ENCODE peak calls at places on chromosomes 12 and 14, in five cellular contexts. Y is WTC11, O is A549, R is HepG2, W is GM12878. G is an unnamed sample.
A peak's percentile ranks its signal among the peaks of the same experiment; 100 is the strongest.

GRCh38 chr14:96989293-96989692 is 192.1 kb downstream of the VRK1 start:
- DNase-seq in Y (no peak), O (no peak), R (no peak), W (no peak), G (no peak)

GRCh38 chr12:15728118-15728598 is 61.0 kb downstream of the EPS8 start:
- DNase-seq in Y (no peak), O (peak; percentile 51), R (no peak), W (no peak), G (no peak)

GRCh38 chr14:91770185-91770584 is 38.3 kb upstream of the CATSPERB start:
- DNase-seq in Y (no peak), O (no peak), R (no peak), W (no peak), G (no peak)

GRCh38 chr14:64549805-64550538 is at the start of gene PPP1R36:
- DNase-seq in Y (peak; percentile 40), O (no peak), R (no peak), W (no peak), G (no peak)

GRCh38 chr12:1306096-1306495 is 288.3 kb downstream of the FBXL14 start:
- DNase-seq in Y (no peak), O (no peak), R (no peak), W (no peak), G (peak; percentile 28)

GRCh38 chr14:89267163-89267562 is 149.9 kb downstream of the FOXN3 start:
- DNase-seq in Y (peak; percentile 27), O (no peak), R (no peak), W (no peak), G (no peak)

GRCh38 chr12:116130431-116130830 is 147.1 kb downstream of the MED13L start:
- DNase-seq in Y (no peak), O (no peak), R (no peak), W (no peak), G (no peak)

GRCh38 chr12:124916370-124917134 is 2.1 kb upstream of the UBC start:
- DNase-seq in Y (no peak), O (no peak), R (peak; percentile 96), W (no peak), G (no peak)

GRCh38 chr14:61132894-61133293 is 148.2 kb downstream of the TMEM30B start:
- DNase-seq in Y (no peak), O (no peak), R (no peak), W (no peak), G (no peak)

GRCh38 chr14:47442206-47442605 is 233.2 kb downstream of the MDGA2 start:
- DNase-seq in Y (peak; percentile 23), O (no peak), R (peak; percentile 35), W (no peak), G (no peak)

GRCh38 chr14:71891185-71891584 is 41.0 kb upstream of the RGS6 start:
- DNase-seq in Y (no peak), O (no peak), R (no peak), W (no peak), G (no peak)

GRCh38 chr14:72741836-72742681 is 151.8 kb downstream of the DPF3 start:
- DNase-seq in Y (no peak), O (no peak), R (no peak), W (no peak), G (peak; percentile 85)

GRCh38 chr14:73457935-73458218 is 469 bp downstream of the NUMB start:
- DNase-seq in Y (peak; percentile 38), O (no peak), R (no peak), W (no peak), G (no peak)

GRCh38 chr12:15851919-15852318 is 30.3 kb upstream of the STRAP start:
- DNase-seq in Y (no peak), O (no peak), R (no peak), W (no peak), G (no peak)

GRCh38 chr14:32329146-32329545 is at the start of gene AKAP6:
- DNase-seq in Y (no peak), O (no peak), R (no peak), W (no peak), G (no peak)

GRCh38 chr12:64968989-64969819 is 144.8 kb downstream of the TBC1D30 start:
- DNase-seq in Y (no peak), O (peak; percentile 25), R (peak; percentile 5), W (no peak), G (no peak)

GRCh38 chr14:104138891-104139459 is 588 bp downstream of the KIF26A start:
- DNase-seq in Y (peak; percentile 17), O (no peak), R (no peak), W (no peak), G (no peak)

GRCh38 chr12:111636209-111636928 is 37.3 kb upstream of the ATXN2 start:
- DNase-seq in Y (peak; percentile 68), O (no peak), R (peak; percentile 56), W (no peak), G (peak; percentile 81)

GRCh38 chr12:92505373-92506340 is 197.1 kb upstream of the PLEKHG7 start:
- DNase-seq in Y (no peak), O (no peak), R (no peak), W (peak; percentile 86), G (peak; percentile 57)

GRCh38 chr14:106436310-106436905 is 910.0 kb downstream of the TMEM121 start:
- DNase-seq in Y (peak; percentile 20), O (peak; percentile 3), R (no peak), W (no peak), G (peak; percentile 13)
- TF ChIP-seq ESRRA in Y (no peak), O (no peak), R (no peak), W (no peak), G (no peak)

DNA sequence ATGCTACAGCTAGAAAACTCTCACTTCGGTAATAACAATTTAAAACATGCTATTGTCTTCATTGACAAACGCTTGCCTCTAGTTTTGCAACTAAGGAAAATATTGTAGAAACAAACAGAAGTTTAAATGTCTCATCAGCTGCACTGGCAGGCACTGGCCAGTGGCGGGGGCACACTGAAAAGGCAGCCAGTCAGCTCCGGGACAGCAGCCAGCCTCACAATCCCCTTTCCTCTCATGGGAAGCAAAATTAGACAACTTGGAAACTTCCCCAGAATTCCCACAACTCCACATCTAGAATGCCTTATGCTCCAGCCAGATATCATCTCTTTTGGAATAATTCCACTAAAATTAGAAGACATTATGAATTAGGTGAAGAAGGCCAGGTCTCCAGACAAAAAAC is 72.0 kb downstream of the CLIP1 start:
- DNase-seq in Y (no peak), O (no peak), R (no peak), W (no peak), G (peak; percentile 20)
- TF ChIP-seq ESRRA in Y (no peak), O (no peak), R (no peak), W (no peak), G (no peak)

GRCh38 chr12:94987806-94988205 is 15.7 kb downstream of the NDUFA12 start:
- DNase-seq in Y (no peak), O (no peak), R (no peak), W (no peak), G (no peak)

GRCh38 chr12:94983321-94983720 is 20.2 kb downstream of the NDUFA12 start:
- DNase-seq in Y (no peak), O (no peak), R (no peak), W (no peak), G (no peak)

GRCh38 chr12:94990222-94990621 is 13.3 kb downstream of the NDUFA12 start:
- DNase-seq in Y (no peak), O (no peak), R (no peak), W (peak; percentile 41), G (no peak)

GRCh38 chr12:94994312-94994711 is 9.2 kb downstream of the NDUFA12 start:
- DNase-seq in Y (no peak), O (peak; percentile 57), R (no peak), W (no peak), G (no peak)

DNA sequence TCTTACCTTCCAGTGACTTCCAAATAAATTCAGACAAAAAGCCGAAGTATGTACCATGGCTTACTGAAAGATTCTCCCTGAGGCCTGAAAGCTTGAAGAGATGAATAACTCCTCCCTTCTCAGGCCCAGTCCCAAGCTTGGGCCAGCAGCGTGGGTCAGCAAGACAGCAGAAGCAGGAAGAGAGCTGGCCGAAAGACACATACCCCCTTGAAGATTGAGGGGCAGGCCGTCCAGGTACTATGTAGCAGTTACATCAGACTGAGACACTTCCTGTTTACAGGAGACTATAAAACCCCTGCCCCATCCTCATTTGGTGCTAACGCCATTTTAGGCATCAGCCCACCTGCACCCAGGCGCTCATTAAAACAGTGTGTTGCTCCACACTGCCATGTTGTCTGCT is 15.0 kb downstream of the NDUFA12 start:
- DNase-seq in Y (no peak), O (no peak), R (no peak), W (no peak), G (no peak)
- TF ChIP-seq ESRRA in Y (no peak), O (no peak), R (no peak), W (no peak), G (no peak)

GRCh38 chr12:31715283-31715825 is 13.5 kb downstream of the AMN1 start:
- DNase-seq in Y (no peak), O (no peak), R (peak; percentile 76), W (peak; percentile 77), G (peak; percentile 83)
- TF ChIP-seq ESRRA in Y (no peak), O (no peak), R (no peak), W (no peak), G (peak; percentile 42)

DNA sequence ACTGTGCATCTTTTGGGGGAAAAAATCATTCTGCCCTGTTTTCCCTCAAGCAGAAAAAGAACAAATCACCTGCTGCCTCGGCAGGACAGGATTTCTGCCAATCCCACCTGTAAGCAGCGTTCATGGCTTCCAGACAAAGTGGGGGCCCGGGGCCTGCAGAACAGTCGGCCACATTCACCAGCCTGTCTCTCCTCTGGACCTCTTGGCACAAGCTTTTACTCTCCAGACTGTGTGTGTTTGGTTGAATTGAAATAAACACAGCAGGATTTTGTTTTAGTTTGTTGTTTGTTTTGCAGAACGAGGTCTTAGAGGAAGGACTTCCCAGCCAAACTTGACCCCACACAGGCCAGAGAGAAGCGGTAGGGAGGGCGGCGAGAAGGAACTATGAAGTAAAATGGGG is 41.7 kb upstream of the FOS start:
- DNase-seq in Y (no peak), O (no peak), R (no peak), W (no peak), G (no peak)
- TF ChIP-seq ESRRA in Y (no peak), O (no peak), R (no peak), W (no peak), G (no peak)

DNA sequence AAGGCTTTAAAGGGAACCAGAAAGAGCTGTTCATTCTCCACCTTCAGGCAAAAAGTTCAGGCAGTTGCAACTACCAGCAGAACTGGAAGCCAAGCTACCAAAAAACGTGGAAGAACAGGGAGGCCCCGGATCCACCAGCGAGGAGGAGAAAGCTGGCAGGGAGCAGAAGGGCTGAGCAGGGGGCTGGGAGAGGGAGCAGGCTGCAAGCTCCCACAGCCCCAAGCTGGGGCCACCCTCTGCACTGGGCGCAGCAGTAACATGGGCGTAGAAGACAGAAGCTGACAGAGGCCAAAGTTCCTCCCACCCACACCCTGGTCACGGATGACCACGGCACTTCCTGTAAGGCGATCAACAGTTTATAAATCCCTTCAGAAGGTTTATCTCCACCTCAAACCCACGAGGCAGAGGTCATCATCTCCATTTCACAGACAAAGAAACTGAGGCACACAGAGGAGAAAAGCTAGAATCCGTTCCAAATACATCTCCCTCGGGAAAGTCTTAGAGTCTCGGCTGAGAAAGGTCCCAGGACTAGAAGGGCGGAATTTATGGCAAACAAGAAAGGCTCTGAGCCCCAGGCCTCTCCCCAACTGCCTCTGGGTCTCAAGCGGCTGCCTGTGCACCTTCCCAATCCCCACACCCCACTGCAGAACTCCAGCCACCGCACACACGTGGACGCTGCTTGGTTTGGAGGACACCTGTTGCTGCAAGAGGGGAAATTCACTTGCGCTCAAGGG is 1.8 kb downstream of the CCDC85C start:
- DNase-seq in Y (no peak), O (no peak), R (peak; percentile 31), W (no peak), G (no peak)
- TF ChIP-seq ESRRA in Y (no peak), O (no peak), R (no peak), W (no peak), G (no peak)